ENCODE peak calls at places on chromosomes 12 and 14, in six cellular contexts. Z, I, L, U, E and J are unnamed samples.

GRCh38 chr14:50027797-50028196 is 88.6 kb downstream of the VCPKMT start:
- DNase-seq in Z (no peak), I (no peak), L (no peak), U (no peak), E (no peak), J (no peak)

GRCh38 chr12:68479832-68480291 is 130.8 kb upstream of the RAP1B start:
- DNase-seq in Z (no peak), I (no peak), L (no peak), U (no peak), E (no peak), J (no peak)

GRCh38 chr12:111166779-111167540 is 201.9 kb downstream of the PHETA1 start:
- DNase-seq in Z (no peak), I (no peak), L (no peak), U (no peak), E (peak; percentile 68), J (peak; percentile 75)

GRCh38 chr12:103680591-103681065 is 93.6 kb downstream of the STAB2 start:
- DNase-seq in Z (peak; percentile 49), I (peak; percentile 16), L (no peak), U (no peak), E (peak; percentile 52), J (peak; percentile 74)

GRCh38 chr14:35369701-35370191 is 34.8 kb downstream of the NFKBIA start:
- DNase-seq in Z (no peak), I (no peak), L (no peak), U (no peak), E (no peak), J (no peak)

GRCh38 chr12:88922816-88923215 is 342.5 kb upstream of the KITLG start:
- DNase-seq in Z (no peak), I (no peak), L (no peak), U (no peak), E (no peak), J (no peak)

GRCh38 chr14:105850853-105851581 is 324.6 kb downstream of the TMEM121 start:
- DNase-seq in Z (peak; percentile 44), I (no peak), L (no peak), U (no peak), E (no peak), J (peak; percentile 51)

GRCh38 chr14:26394114-26394855 is 203.5 kb downstream of the NOVA1 start:
- DNase-seq in Z (no peak), I (no peak), L (no peak), U (no peak), E (no peak), J (no peak)

GRCh38 chr14:22390195-22390594 is 198.8 kb downstream of the DAD1 start:
- DNase-seq in Z (no peak), I (no peak), L (no peak), U (no peak), E (no peak), J (no peak)

GRCh38 chr12:94208433-94208921 is 60.1 kb downstream of the PLXNC1 start:
- DNase-seq in Z (no peak), I (peak; percentile 57), L (no peak), U (no peak), E (no peak), J (no peak)

GRCh38 chr14:24081739-24082204 is 10.4 kb downstream of the CPNE6 start:
- DNase-seq in Z (no peak), I (no peak), L (no peak), U (no peak), E (no peak), J (no peak)

GRCh38 chr14:24809147-24809546 is 175.2 kb upstream of the GZMB start:
- DNase-seq in Z (no peak), I (no peak), L (no peak), U (no peak), E (no peak), J (no peak)

GRCh38 chr12:77345336-77345735 is 280.0 kb upstream of the E2F7 start:
- DNase-seq in Z (no peak), I (no peak), L (no peak), U (no peak), E (no peak), J (no peak)

GRCh38 chr12:131217024-131217586 is 263.4 kb downstream of the ADGRD1 start:
- DNase-seq in Z (no peak), I (no peak), L (no peak), U (no peak), E (no peak), J (peak; percentile 48)

GRCh38 chr12:218221-218620 is 4.3 kb upstream of the SLC6A12 start:
- DNase-seq in Z (no peak), I (no peak), L (no peak), U (no peak), E (no peak), J (no peak)

GRCh38 chr14:65137648-65138317 is 35.5 kb upstream of the MAX start:
- DNase-seq in Z (no peak), I (no peak), L (no peak), U (no peak), E (no peak), J (no peak)

GRCh38 chr12:2851931-2852330 is 4.9 kb downstream of the TEX52 start:
- DNase-seq in Z (no peak), I (no peak), L (no peak), U (no peak), E (no peak), J (no peak)

GRCh38 chr14:69013943-69014782 is 35.1 kb upstream of the ACTN1 start:
- DNase-seq in Z (peak; percentile 76), I (peak; percentile 34), L (no peak), U (no peak), E (peak; percentile 42), J (peak; percentile 79)

GRCh38 chr14:54813081-54813480 is 89.5 kb downstream of the GCH1 start:
- DNase-seq in Z (no peak), I (no peak), L (no peak), U (no peak), E (no peak), J (no peak)

GRCh38 chr12:29148065-29148957 is 767 bp upstream of the FAR2 start:
- DNase-seq in Z (peak; percentile 65), I (no peak), L (no peak), U (no peak), E (peak; percentile 27), J (peak; percentile 40)

GRCh38 chr14:50360851-50361250 is 35.8 kb downstream of the CDKL1 start:
- DNase-seq in Z (no peak), I (no peak), L (no peak), U (no peak), E (no peak), J (no peak)

GRCh38 chr14:88496414-88496813 is 58.4 kb downstream of the PTPN21 start:
- DNase-seq in Z (no peak), I (no peak), L (no peak), U (no peak), E (no peak), J (no peak)

GRCh38 chr12:8992086-8992409 is 2.7 kb downstream of the KLRG1 start:
- DNase-seq in Z (no peak), I (no peak), L (no peak), U (no peak), E (no peak), J (no peak)

GRCh38 chr12:93944196-93944595 is 204.2 kb upstream of the PLXNC1 start:
- DNase-seq in Z (no peak), I (no peak), L (no peak), U (no peak), E (no peak), J (no peak)

GRCh38 chr14:74476107-74476506 is 17.0 kb downstream of the NPC2 start:
- DNase-seq in Z (no peak), I (peak; percentile 76), L (no peak), U (no peak), E (no peak), J (peak; percentile 54)

GRCh38 chr12:4586500-4586899 is 24.5 kb downstream of the DYRK4 start:
- DNase-seq in Z (no peak), I (no peak), L (no peak), U (no peak), E (no peak), J (no peak)

GRCh38 chr12:63897931-63898330 is 53.4 kb downstream of the SRGAP1 start:
- DNase-seq in Z (no peak), I (no peak), L (no peak), U (no peak), E (no peak), J (peak; percentile 28)

GRCh38 chr14:78445275-78445674 is 275.1 kb downstream of the NRXN3 start:
- DNase-seq in Z (no peak), I (no peak), L (no peak), U (no peak), E (no peak), J (no peak)

GRCh38 chr14:73887116-73887490 is 444 bp downstream of the ZNF410 start:
- DNase-seq in Z (no peak), I (no peak), L (no peak), U (no peak), E (no peak), J (no peak)

GRCh38 chr14:85471156-85471555 is 58.8 kb upstream of the FLRT2 start:
- DNase-seq in Z (no peak), I (no peak), L (no peak), U (no peak), E (no peak), J (no peak)
- H3K4me1 ChIP-seq in Z (no peaks in the 10 kb centered on the region), I (peaks cover 14% of the 10 kb centered on the region), L (no peaks in the 10 kb centered on the region), U (peaks cover 13% of the 10 kb centered on the region), E (no peaks in the 10 kb centered on the region), J (peaks cover 11% of the 10 kb centered on the region)

GRCh38 chr12:128707488-128707887 is 116.3 kb downstream of the SLC15A4 start:
- DNase-seq in Z (no peak), I (no peak), L (no peak), U (no peak), E (no peak), J (no peak)
- TF ChIP-seq CTCF in Z (no peak), I (no peak), L (no peak), U (no peak), E (no peak), J (no peak)

DNA sequence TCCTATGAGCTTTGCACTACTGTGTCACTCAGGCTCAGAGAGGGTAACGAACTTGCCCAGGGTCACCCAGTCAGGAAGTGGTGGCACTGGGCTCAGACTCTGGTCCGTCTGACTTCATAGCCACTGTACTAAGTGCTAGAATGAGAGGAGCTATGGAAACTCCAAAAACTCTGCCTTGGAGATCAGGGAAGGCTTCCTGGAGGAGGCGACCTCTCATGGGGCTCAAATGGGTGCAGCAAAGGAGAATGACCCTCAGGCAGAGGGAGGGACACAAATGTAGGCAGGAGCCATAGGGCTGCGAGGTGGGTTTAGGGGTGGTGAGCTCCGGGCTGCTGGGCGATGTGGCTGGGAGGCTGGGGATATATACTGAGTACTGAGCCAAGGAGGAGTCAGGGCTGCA is 3.2 kb downstream of the CCDC197 start:
- DNase-seq in Z (no peak), I (no peak), L (no peak), U (no peak), E (no peak), J (no peak)
- H3K4me1 ChIP-seq in Z (peaks cover 5% of the 10 kb centered on the region), I (peaks cover 6% of the 10 kb centered on the region), L (peaks cover under 1% of the 10 kb centered on the region), U (peaks cover 35% of the 10 kb centered on the region), E (peaks cover 35% of the 10 kb centered on the region), J (peaks cover 16% of the 10 kb centered on the region)

DNA sequence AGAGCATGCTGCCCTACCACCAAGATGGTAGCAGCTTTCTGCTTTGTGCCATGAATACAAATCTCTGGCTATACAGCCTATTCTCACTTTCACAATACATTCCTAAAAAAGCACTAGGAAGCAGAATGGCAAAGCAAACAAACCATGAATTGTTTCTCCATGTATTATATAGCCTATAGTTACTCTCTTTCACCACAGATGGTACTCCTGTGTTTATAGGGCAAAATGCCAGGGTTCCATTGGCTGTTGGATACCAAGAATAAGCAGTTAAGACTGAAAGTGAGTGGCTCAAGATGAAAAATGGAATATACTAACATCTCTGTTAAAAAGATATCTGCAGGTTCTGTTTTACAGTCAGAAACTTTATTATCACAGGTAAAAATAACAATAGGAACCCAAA is 11.1 kb downstream of the ARF3 start:
- DNase-seq in Z (no peak), I (no peak), L (no peak), U (no peak), E (no peak), J (no peak)
- TF ChIP-seq CTCF in Z (no peak), I (no peak), L (no peak), U (no peak), E (no peak), J (no peak)

GRCh38 chr12:125355614-125356013 is 290.4 kb downstream of the AACS start:
- DNase-seq in Z (no peak), I (no peak), L (no peak), U (no peak), E (no peak), J (no peak)
- H3K4me1 ChIP-seq in Z (no peaks in the 10 kb centered on the region), I (no peaks in the 10 kb centered on the region), L (no peaks in the 10 kb centered on the region), U (no peaks in the 10 kb centered on the region), E (no peaks in the 10 kb centered on the region), J (no peaks in the 10 kb centered on the region)